ENCODE peak calls at places on chromosome 22, in four cellular contexts. N is non-pigmented ciliary epithelial cell, Y is fibroblast of the aortic adventitia, P is hypothalamus. Z is an unnamed sample.

GRCh38 chr22:40637181-40638150 is 947 bp upstream of the MRTFA start:
- DNase-seq in Y (no peak), P (no peak), N (no peak), Z (peak; percentile 51)

GRCh38 chr22:23383491-23384450 is 196.3 kb downstream of the IGLL1 start:
- DNase-seq in P (no peak), N (no peak), Y (no peak), Z (no peak)

GRCh38 chr22:46390652-46391301 is 55.3 kb downstream of the TRMU start:
- DNase-seq in P (no peak), N (no peak), Y (peak; percentile 80), Z (peak; percentile 79)

GRCh38 chr22:50340157-50340879 is 2.8 kb upstream of the PPP6R2 start:
- DNase-seq in P (no peak), Y (peak; percentile 12), N (no peak), Z (no peak)

GRCh38 chr22:24179478-24180210 is 1.6 kb upstream of the SUSD2 start:
- DNase-seq in Y (no peak), N (no peak), P (no peak), Z (no peak)

GRCh38 chr22:19082101-19082500 is 40.1 kb downstream of the DGCR2 start:
- DNase-seq in N (no peak), Y (no peak), P (no peak), Z (peak; percentile 60)

GRCh38 chr22:47567741-47568140 is 805.3 kb downstream of the TBC1D22A start:
- DNase-seq in P (no peak), Y (no peak), N (no peak), Z (peak; percentile 28)

GRCh38 chr22:26800858-26801257 is 143.5 kb downstream of the MIAT start:
- DNase-seq in P (no peak), Y (no peak), N (no peak), Z (no peak)

GRCh38 chr22:36026741-36027140 is 1.9 kb downstream of the RBFOX2 start:
- DNase-seq in P (no peak), Y (peak; percentile 62), N (no peak), Z (no peak)

GRCh38 chr22:20434264-20434751 is 3.3 kb downstream of the SCARF2 start:
- DNase-seq in P (no peak), Y (no peak), N (no peak), Z (no peak)

GRCh38 chr22:50713571-50714056 is 24.4 kb upstream of the ACR start:
- DNase-seq in Y (no peak), N (no peak), P (peak; percentile 78), Z (no peak)

GRCh38 chr22:37154925-37155712 is 5.4 kb upstream of the IL2RB start:
- DNase-seq in Y (no peak), P (no peak), N (no peak), Z (no peak)

GRCh38 chr22:26589845-26590524 is at the start of gene TPST2:
- DNase-seq in Y (peak; percentile 56), N (no peak), P (peak; percentile 33), Z (peak; percentile 88)

GRCh38 chr22:30541979-30542810 is 4.3 kb downstream of the SEC14L6 start:
- DNase-seq in P (no peak), N (no peak), Y (no peak), Z (no peak)

GRCh38 chr22:21921729-21922128 is 30.9 kb downstream of the PPM1F start:
- DNase-seq in P (no peak), N (no peak), Y (no peak), Z (no peak)

GRCh38 chr22:37904572-37905533 is 1.2 kb upstream of the MICALL1 start:
- DNase-seq in P (no peak), Y (peak; percentile 99), N (peak; percentile 97), Z (peak; percentile 89)

GRCh38 chr22:45880732-45881523 is 96.0 kb downstream of the WNT7B start:
- DNase-seq in P (peak; percentile 36), N (no peak), Y (no peak), Z (peak; percentile 53)

Z was measured in right lobe of liver.